ENCODE peak calls at places on chromosome 19, in nine cellular contexts. One of them, this sample, is unnamed.

GRCh38 chr19:46385636-46386035 is 27.7 kb downstream of the CCDC8 start:
- DNase-seq in GM10248: no peak
- DNase-seq in GM04504: no peak
- DNase-seq in D341Med: no peak
- DNase-seq in anterior cingulate cortex: no peak
- DNase-seq in GDM1: no peak
- DNase-seq in CD8-positive, alpha-beta memory T cell: no peak
- DNase-seq in A549: no peak
- DNase-seq in left ventricle myocardium inferior: no peak
- DNase-seq in this sample: no peak

GRCh38 chr19:58416631-58417030 is 8.2 kb downstream of the ZNF584 start:
- DNase-seq in CD8-positive, alpha-beta memory T cell: no peak
- DNase-seq in D341Med: no peak
- DNase-seq in GM04504: no peak
- DNase-seq in GM10248: no peak
- DNase-seq in anterior cingulate cortex: no peak
- DNase-seq in GDM1: no peak
- DNase-seq in left ventricle myocardium inferior: no peak
- DNase-seq in A549: no peak
- DNase-seq in this sample: no peak

GRCh38 chr19:36916991-36917390 is 859 bp downstream of the ZNF568 start:
- DNase-seq in GM04504: peak; percentile 17
- DNase-seq in GM10248: no peak
- DNase-seq in A549: peak; percentile 9
- DNase-seq in anterior cingulate cortex: peak; percentile 19
- DNase-seq in left ventricle myocardium inferior: no peak
- DNase-seq in D341Med: peak; percentile 55
- DNase-seq in CD8-positive, alpha-beta memory T cell: no peak
- DNase-seq in GDM1: no peak
- DNase-seq in this sample: no peak

GRCh38 chr19:33465834-33466233 is 55.8 kb downstream of the PEPD start:
- DNase-seq in GM04504: no peak
- DNase-seq in GDM1: no peak
- DNase-seq in CD8-positive, alpha-beta memory T cell: no peak
- DNase-seq in anterior cingulate cortex: no peak
- DNase-seq in left ventricle myocardium inferior: no peak
- DNase-seq in D341Med: no peak
- DNase-seq in GM10248: no peak
- DNase-seq in A549: no peak
- DNase-seq in this sample: no peak

GRCh38 chr19:2661615-2662014 is 40.9 kb downstream of the GNG7 start:
- DNase-seq in left ventricle myocardium inferior: no peak
- DNase-seq in A549: peak; percentile 38
- DNase-seq in anterior cingulate cortex: no peak
- DNase-seq in GDM1: no peak
- DNase-seq in CD8-positive, alpha-beta memory T cell: no peak
- DNase-seq in D341Med: no peak
- DNase-seq in GM04504: no peak
- DNase-seq in GM10248: no peak
- DNase-seq in this sample: no peak

GRCh38 chr19:43446746-43447489 is 18.5 kb downstream of the LYPD3 start:
- DNase-seq in GM04504: peak; percentile 44
- DNase-seq in D341Med: peak; percentile 85
- DNase-seq in CD8-positive, alpha-beta memory T cell: peak; percentile 69
- DNase-seq in A549: peak; percentile 80
- DNase-seq in anterior cingulate cortex: peak; percentile 71
- DNase-seq in GDM1: peak; percentile 35
- DNase-seq in GM10248: peak; percentile 81
- DNase-seq in left ventricle myocardium inferior: peak; percentile 75
- DNase-seq in this sample: peak; percentile 62

GRCh38 chr19:4297901-4298771 is 4.1 kb downstream of the TMIGD2 start:
- DNase-seq in left ventricle myocardium inferior: no peak
- DNase-seq in anterior cingulate cortex: no peak
- DNase-seq in D341Med: no peak
- DNase-seq in A549: no peak
- DNase-seq in CD8-positive, alpha-beta memory T cell: no peak
- DNase-seq in GDM1: no peak
- DNase-seq in GM04504: no peak
- DNase-seq in GM10248: no peak
- DNase-seq in this sample: peak; percentile 13

GRCh38 chr19:1512671-1513491 is at the start of gene ADAMTSL5:
- DNase-seq in GM04504: peak; percentile 45
- DNase-seq in anterior cingulate cortex: no peak
- DNase-seq in left ventricle myocardium inferior: peak; percentile 69
- DNase-seq in A549: peak; percentile 74
- DNase-seq in GM10248: peak; percentile 87
- DNase-seq in D341Med: no peak
- DNase-seq in CD8-positive, alpha-beta memory T cell: peak; percentile 52
- DNase-seq in GDM1: no peak
- DNase-seq in this sample: peak; percentile 30

GRCh38 chr19:38666662-38667448 is 19.4 kb downstream of the ACTN4 start:
- DNase-seq in GM04504: peak; percentile 71
- DNase-seq in D341Med: no peak
- DNase-seq in anterior cingulate cortex: no peak
- DNase-seq in left ventricle myocardium inferior: no peak
- DNase-seq in A549: peak; percentile 87
- DNase-seq in CD8-positive, alpha-beta memory T cell: no peak
- DNase-seq in GM10248: peak; percentile 71
- DNase-seq in GDM1: no peak
- DNase-seq in this sample: peak; percentile 66

GRCh38 chr19:3098515-3099346 is 4.6 kb downstream of the GNA11 start:
- DNase-seq in GM04504: peak; percentile 24
- DNase-seq in A549: no peak
- DNase-seq in GM10248: no peak
- DNase-seq in D341Med: no peak
- DNase-seq in GDM1: peak; percentile 17
- DNase-seq in anterior cingulate cortex: no peak
- DNase-seq in CD8-positive, alpha-beta memory T cell: no peak
- DNase-seq in left ventricle myocardium inferior: peak; percentile 86
- DNase-seq in this sample: peak; percentile 33

GRCh38 chr19:6423499-6424189 is 967 bp downstream of the KHSRP start:
- DNase-seq in GM04504: no peak
- DNase-seq in left ventricle myocardium inferior: no peak
- DNase-seq in A549: no peak
- DNase-seq in D341Med: peak; percentile 60
- DNase-seq in anterior cingulate cortex: no peak
- DNase-seq in CD8-positive, alpha-beta memory T cell: peak; percentile 21
- DNase-seq in GDM1: no peak
- DNase-seq in GM10248: peak; percentile 57
- DNase-seq in this sample: no peak

GRCh38 chr19:36963262-36963661 is 47.1 kb downstream of the ZNF568 start:
- DNase-seq in left ventricle myocardium inferior: no peak
- DNase-seq in D341Med: peak; percentile 46
- DNase-seq in GM04504: no peak
- DNase-seq in A549: no peak
- DNase-seq in GM10248: no peak
- DNase-seq in CD8-positive, alpha-beta memory T cell: no peak
- DNase-seq in anterior cingulate cortex: no peak
- DNase-seq in GDM1: no peak
- DNase-seq in this sample: no peak

GRCh38 chr19:45356760-45357444 is 13.5 kb downstream of the ERCC2 start:
- DNase-seq in left ventricle myocardium inferior: no peak
- DNase-seq in anterior cingulate cortex: no peak
- DNase-seq in GDM1: no peak
- DNase-seq in GM10248: no peak
- DNase-seq in D341Med: peak; percentile 26
- DNase-seq in CD8-positive, alpha-beta memory T cell: no peak
- DNase-seq in GM04504: no peak
- DNase-seq in A549: no peak
- DNase-seq in this sample: no peak

GRCh38 chr19:426725-427445 is 17.9 kb upstream of the C2CD4C start:
- DNase-seq in D341Med: no peak
- DNase-seq in GM04504: no peak
- DNase-seq in anterior cingulate cortex: peak; percentile 40
- DNase-seq in A549: no peak
- DNase-seq in CD8-positive, alpha-beta memory T cell: no peak
- DNase-seq in GDM1: no peak
- DNase-seq in left ventricle myocardium inferior: no peak
- DNase-seq in GM10248: no peak
- DNase-seq in this sample: no peak

GRCh38 chr19:49210108-49210900 is 52.7 kb downstream of the TRPM4 start:
- DNase-seq in anterior cingulate cortex: no peak
- DNase-seq in GM04504: no peak
- DNase-seq in A549: peak; percentile 69
- DNase-seq in left ventricle myocardium inferior: no peak
- DNase-seq in D341Med: no peak
- DNase-seq in GM10248: no peak
- DNase-seq in CD8-positive, alpha-beta memory T cell: peak; percentile 14
- DNase-seq in GDM1: no peak
- DNase-seq in this sample: peak; percentile 35

GRCh38 chr19:30113182-30113581 is 171.1 kb downstream of the URI1 start:
- DNase-seq in left ventricle myocardium inferior: no peak
- DNase-seq in anterior cingulate cortex: no peak
- DNase-seq in GM10248: no peak
- DNase-seq in GDM1: no peak
- DNase-seq in A549: no peak
- DNase-seq in D341Med: no peak
- DNase-seq in CD8-positive, alpha-beta memory T cell: no peak
- DNase-seq in GM04504: no peak
- DNase-seq in this sample: no peak

GRCh38 chr19:32570081-32570785 is 10.8 kb upstream of the PDCD5 start:
- DNase-seq in GDM1: peak; percentile 33
- DNase-seq in GM04504: no peak
- DNase-seq in D341Med: peak; percentile 77
- DNase-seq in GM10248: peak; percentile 52
- DNase-seq in A549: peak; percentile 85
- DNase-seq in left ventricle myocardium inferior: no peak
- DNase-seq in anterior cingulate cortex: peak; percentile 62
- DNase-seq in CD8-positive, alpha-beta memory T cell: peak; percentile 30
- DNase-seq in this sample: peak; percentile 52

GRCh38 chr19:53101518-53101917 is 1.7 kb downstream of the ZNF160 start:
- DNase-seq in CD8-positive, alpha-beta memory T cell: no peak
- DNase-seq in GM04504: no peak
- DNase-seq in D341Med: no peak
- DNase-seq in A549: no peak
- DNase-seq in anterior cingulate cortex: no peak
- DNase-seq in GM10248: no peak
- DNase-seq in GDM1: no peak
- DNase-seq in left ventricle myocardium inferior: no peak
- DNase-seq in this sample: peak; percentile 4

GRCh38 chr19:35973487-35973886 is 21.5 kb upstream of the SDHAF1 start:
- DNase-seq in anterior cingulate cortex: peak; percentile 19
- DNase-seq in A549: peak; percentile 39
- DNase-seq in CD8-positive, alpha-beta memory T cell: no peak
- DNase-seq in GDM1: no peak
- DNase-seq in GM10248: no peak
- DNase-seq in left ventricle myocardium inferior: no peak
- DNase-seq in GM04504: no peak
- DNase-seq in D341Med: no peak
- DNase-seq in this sample: no peak

GRCh38 chr19:27746691-27747380 is 1466.1 kb downstream of the UQCRFS1 start:
- DNase-seq in anterior cingulate cortex: peak; percentile 9
- DNase-seq in A549: peak; percentile 33
- DNase-seq in D341Med: peak; percentile 34
- DNase-seq in left ventricle myocardium inferior: peak; percentile 46
- DNase-seq in GM04504: no peak
- DNase-seq in GDM1: no peak
- DNase-seq in GM10248: no peak
- DNase-seq in CD8-positive, alpha-beta memory T cell: no peak
- DNase-seq in this sample: no peak

GRCh38 chr19:1769645-1769985 is 16.3 kb downstream of the ONECUT3 start:
- DNase-seq in left ventricle myocardium inferior: no peak
- DNase-seq in GM10248: no peak
- DNase-seq in A549: no peak
- DNase-seq in CD8-positive, alpha-beta memory T cell: no peak
- DNase-seq in D341Med: no peak
- DNase-seq in GDM1: no peak
- DNase-seq in GM04504: no peak
- DNase-seq in anterior cingulate cortex: no peak
- DNase-seq in this sample: no peak

GRCh38 chr19:47157455-47158321 is 27.1 kb downstream of the SAE1 start:
- DNase-seq in GM04504: no peak
- DNase-seq in A549: no peak
- DNase-seq in GM10248: no peak
- DNase-seq in D341Med: no peak
- DNase-seq in GDM1: peak; percentile 49
- DNase-seq in anterior cingulate cortex: no peak
- DNase-seq in CD8-positive, alpha-beta memory T cell: peak; percentile 21
- DNase-seq in left ventricle myocardium inferior: peak; percentile 45
- DNase-seq in this sample: peak; percentile 28

GRCh38 chr19:29524912-29525870 is 603 bp upstream of the VSTM2B start:
- DNase-seq in D341Med: peak; percentile 62
- DNase-seq in GM04504: no peak
- DNase-seq in GM10248: no peak
- DNase-seq in anterior cingulate cortex: peak; percentile 76
- DNase-seq in CD8-positive, alpha-beta memory T cell: no peak
- DNase-seq in left ventricle myocardium inferior: peak; percentile 8
- DNase-seq in A549: no peak
- DNase-seq in GDM1: no peak
- DNase-seq in this sample: no peak

GRCh38 chr19:19439083-19439482 is 33.6 kb downstream of the GATAD2A start:
- DNase-seq in GDM1: no peak
- DNase-seq in GM10248: no peak
- DNase-seq in D341Med: no peak
- DNase-seq in anterior cingulate cortex: no peak
- DNase-seq in CD8-positive, alpha-beta memory T cell: no peak
- DNase-seq in left ventricle myocardium inferior: no peak
- DNase-seq in GM04504: no peak
- DNase-seq in A549: no peak
- DNase-seq in this sample: no peak

GRCh38 chr19:42067315-42067888 is 2.6 kb downstream of the GRIK5 start:
- DNase-seq in A549: no peak
- DNase-seq in GM04504: no peak
- DNase-seq in CD8-positive, alpha-beta memory T cell: no peak
- DNase-seq in GDM1: no peak
- DNase-seq in left ventricle myocardium inferior: no peak
- DNase-seq in D341Med: no peak
- DNase-seq in GM10248: no peak
- DNase-seq in anterior cingulate cortex: no peak
- DNase-seq in this sample: no peak

GRCh38 chr19:2173841-2174577 is 10.3 kb downstream of the DOT1L start:
- DNase-seq in GDM1: no peak
- DNase-seq in A549: no peak
- DNase-seq in anterior cingulate cortex: no peak
- DNase-seq in GM04504: no peak
- DNase-seq in CD8-positive, alpha-beta memory T cell: no peak
- DNase-seq in left ventricle myocardium inferior: no peak
- DNase-seq in GM10248: no peak
- DNase-seq in D341Med: no peak
- DNase-seq in this sample: no peak

GRCh38 chr19:14369399-14370168 is 11.7 kb upstream of the ADGRE5 start:
- DNase-seq in anterior cingulate cortex: no peak
- DNase-seq in left ventricle myocardium inferior: no peak
- DNase-seq in CD8-positive, alpha-beta memory T cell: peak; percentile 85
- DNase-seq in GDM1: peak; percentile 22
- DNase-seq in GM10248: peak; percentile 32
- DNase-seq in A549: no peak
- DNase-seq in GM04504: no peak
- DNase-seq in D341Med: peak; percentile 9
- DNase-seq in this sample: peak; percentile 90

GRCh38 chr19:15047680-15048079 is 1.6 kb upstream of the CASP14 start:
- DNase-seq in GM10248: no peak
- DNase-seq in A549: no peak
- DNase-seq in GM04504: no peak
- DNase-seq in D341Med: no peak
- DNase-seq in anterior cingulate cortex: no peak
- DNase-seq in left ventricle myocardium inferior: no peak
- DNase-seq in GDM1: no peak
- DNase-seq in CD8-positive, alpha-beta memory T cell: no peak
- DNase-seq in this sample: no peak

GRCh38 chr19:40165362-40165937 is 25.8 kb upstream of the MAP3K10 start:
- DNase-seq in left ventricle myocardium inferior: peak; percentile 36
- DNase-seq in anterior cingulate cortex: peak; percentile 46
- DNase-seq in A549: peak; percentile 77
- DNase-seq in GM10248: peak; percentile 68
- DNase-seq in GM04504: peak; percentile 10
- DNase-seq in GDM1: peak; percentile 63
- DNase-seq in D341Med: peak; percentile 83
- DNase-seq in CD8-positive, alpha-beta memory T cell: peak; percentile 45
- DNase-seq in this sample: peak; percentile 61

GRCh38 chr19:4064073-4064550 is 2.6 kb downstream of the ZBTB7A start:
- DNase-seq in left ventricle myocardium inferior: no peak
- DNase-seq in A549: no peak
- DNase-seq in D341Med: no peak
- DNase-seq in GDM1: no peak
- DNase-seq in CD8-positive, alpha-beta memory T cell: no peak
- DNase-seq in GM04504: no peak
- DNase-seq in GM10248: no peak
- DNase-seq in anterior cingulate cortex: no peak
- DNase-seq in this sample: no peak

GRCh38 chr19:35266904-35267817 is 1.6 kb upstream of the USF2 start:
- DNase-seq in A549: peak; percentile 56
- DNase-seq in D341Med: peak; percentile 60
- DNase-seq in GM10248: no peak
- DNase-seq in GDM1: no peak
- DNase-seq in CD8-positive, alpha-beta memory T cell: peak; percentile 29
- DNase-seq in GM04504: no peak
- DNase-seq in anterior cingulate cortex: no peak
- DNase-seq in left ventricle myocardium inferior: peak; percentile 66
- DNase-seq in this sample: peak; percentile 13